ENCODE peak calls at places on chromosomes 7 and 10, in nine cellular contexts. One of them, this sample, is unnamed.

GRCh38 chr10:3763035-3763456 is 22.0 kb downstream of the KLF6 start:
- DNase-seq in stimulated activated CD4-positive, alpha-beta T cell treated with anti-CD3 and anti-CD28 coated beads, Interleukin-12 subunit alpha, Interleukin-12 subunit beta, amount 100 ng/mL, for 48 hours: no peak
- DNase-seq in SK-N-SH: no peak
- DNase-seq in MV-4-11: no peak
- DNase-seq in activated naive CD8-positive, alpha-beta T cell treated with anti-CD3 and anti-CD28 coated beads for 36 hours: no peak
- DNase-seq in testis: no peak
- DNase-seq in kidney: no peak
- DNase-seq in mesothelial cell of epicardium: no peak
- DNase-seq in putamen: no peak
- DNase-seq in this sample: no peak

GRCh38 chr7:151435103-151435916 is 4.6 kb downstream of the CRYGN start:
- DNase-seq in stimulated activated CD4-positive, alpha-beta T cell treated with anti-CD3 and anti-CD28 coated beads, Interleukin-12 subunit alpha, Interleukin-12 subunit beta, amount 100 ng/mL, for 48 hours: no peak
- DNase-seq in SK-N-SH: no peak
- DNase-seq in MV-4-11: no peak
- DNase-seq in activated naive CD8-positive, alpha-beta T cell treated with anti-CD3 and anti-CD28 coated beads for 36 hours: no peak
- DNase-seq in testis: peak
- DNase-seq in kidney: no peak
- DNase-seq in mesothelial cell of epicardium: no peak
- DNase-seq in putamen: peak
- DNase-seq in this sample: no peak

GRCh38 chr10:103458720-103459119 is at the start of gene CALHM1:
- DNase-seq in stimulated activated CD4-positive, alpha-beta T cell treated with anti-CD3 and anti-CD28 coated beads, Interleukin-12 subunit alpha, Interleukin-12 subunit beta, amount 100 ng/mL, for 48 hours: no peak
- DNase-seq in SK-N-SH: no peak
- DNase-seq in MV-4-11: no peak
- DNase-seq in activated naive CD8-positive, alpha-beta T cell treated with anti-CD3 and anti-CD28 coated beads for 36 hours: no peak
- DNase-seq in testis: no peak
- DNase-seq in kidney: no peak
- DNase-seq in mesothelial cell of epicardium: no peak
- DNase-seq in putamen: no peak
- DNase-seq in this sample: no peak

GRCh38 chr10:97991875-97992274 is 38.5 kb downstream of the CRTAC1 start:
- DNase-seq in stimulated activated CD4-positive, alpha-beta T cell treated with anti-CD3 and anti-CD28 coated beads, Interleukin-12 subunit alpha, Interleukin-12 subunit beta, amount 100 ng/mL, for 48 hours: no peak
- DNase-seq in SK-N-SH: no peak
- DNase-seq in MV-4-11: no peak
- DNase-seq in activated naive CD8-positive, alpha-beta T cell treated with anti-CD3 and anti-CD28 coated beads for 36 hours: no peak
- DNase-seq in testis: peak
- DNase-seq in kidney: no peak
- DNase-seq in mesothelial cell of epicardium: no peak
- DNase-seq in putamen: no peak
- DNase-seq in this sample: peak

GRCh38 chr10:67815571-67816059 is 22.4 kb downstream of the DNAJC12 start:
- DNase-seq in stimulated activated CD4-positive, alpha-beta T cell treated with anti-CD3 and anti-CD28 coated beads, Interleukin-12 subunit alpha, Interleukin-12 subunit beta, amount 100 ng/mL, for 48 hours: no peak
- DNase-seq in SK-N-SH: no peak
- DNase-seq in MV-4-11: no peak
- DNase-seq in activated naive CD8-positive, alpha-beta T cell treated with anti-CD3 and anti-CD28 coated beads for 36 hours: no peak
- DNase-seq in testis: no peak
- DNase-seq in kidney: no peak
- DNase-seq in mesothelial cell of epicardium: no peak
- DNase-seq in putamen: no peak
- DNase-seq in this sample: no peak

GRCh38 chr10:76291175-76291574 is 859.8 kb downstream of the LRMDA start:
- DNase-seq in stimulated activated CD4-positive, alpha-beta T cell treated with anti-CD3 and anti-CD28 coated beads, Interleukin-12 subunit alpha, Interleukin-12 subunit beta, amount 100 ng/mL, for 48 hours: no peak
- DNase-seq in SK-N-SH: no peak
- DNase-seq in MV-4-11: no peak
- DNase-seq in activated naive CD8-positive, alpha-beta T cell treated with anti-CD3 and anti-CD28 coated beads for 36 hours: no peak
- DNase-seq in testis: no peak
- DNase-seq in kidney: no peak
- DNase-seq in mesothelial cell of epicardium: no peak
- DNase-seq in putamen: no peak
- DNase-seq in this sample: no peak

GRCh38 chr7:39621784-39622411 is 1.5 kb upstream of the RALA start:
- DNase-seq in stimulated activated CD4-positive, alpha-beta T cell treated with anti-CD3 and anti-CD28 coated beads, Interleukin-12 subunit alpha, Interleukin-12 subunit beta, amount 100 ng/mL, for 48 hours: no peak
- DNase-seq in SK-N-SH: no peak
- DNase-seq in MV-4-11: peak
- DNase-seq in activated naive CD8-positive, alpha-beta T cell treated with anti-CD3 and anti-CD28 coated beads for 36 hours: no peak
- DNase-seq in testis: no peak
- DNase-seq in kidney: no peak
- DNase-seq in mesothelial cell of epicardium: no peak
- DNase-seq in putamen: no peak
- DNase-seq in this sample: no peak

GRCh38 chr10:14489522-14490177 is 158.9 kb upstream of the FRMD4A start:
- DNase-seq in stimulated activated CD4-positive, alpha-beta T cell treated with anti-CD3 and anti-CD28 coated beads, Interleukin-12 subunit alpha, Interleukin-12 subunit beta, amount 100 ng/mL, for 48 hours: no peak
- DNase-seq in SK-N-SH: no peak
- DNase-seq in MV-4-11: no peak
- DNase-seq in activated naive CD8-positive, alpha-beta T cell treated with anti-CD3 and anti-CD28 coated beads for 36 hours: no peak
- DNase-seq in testis: no peak
- DNase-seq in kidney: no peak
- DNase-seq in mesothelial cell of epicardium: no peak
- DNase-seq in putamen: no peak
- DNase-seq in this sample: no peak

GRCh38 chr7:151754142-151754590 is 122.7 kb downstream of the PRKAG2 start:
- DNase-seq in stimulated activated CD4-positive, alpha-beta T cell treated with anti-CD3 and anti-CD28 coated beads, Interleukin-12 subunit alpha, Interleukin-12 subunit beta, amount 100 ng/mL, for 48 hours: no peak
- DNase-seq in SK-N-SH: peak
- DNase-seq in MV-4-11: peak
- DNase-seq in activated naive CD8-positive, alpha-beta T cell treated with anti-CD3 and anti-CD28 coated beads for 36 hours: no peak
- DNase-seq in testis: peak
- DNase-seq in kidney: peak
- DNase-seq in mesothelial cell of epicardium: peak
- DNase-seq in putamen: no peak
- DNase-seq in this sample: peak

This sample was measured in retina.